ENCODE peak calls at places on chromosomes 11 and 22, in nine cellular contexts. M is PC-9, R is psoas muscle, I is IMR-90, B is cardiac muscle cell, F is right lobe of liver, V is lung, L is fibroblast of lung, S is body of pancreas. T is an unnamed sample. For H3K4me1, the result is how much of the 10 kb centered on the place peaks cover.

GRCh38 chr22:19292262-19293230 is 1.0 kb upstream of the CLTCL1 start:
- DNase-seq in B (no peak), S (peak), R (peak), L (no peak), F (peak), M (no peak), V (no peak), I (no peak), T (peak)

GRCh38 chr22:23376256-23376655 is 195.9 kb downstream of the BCR start:
- DNase-seq in F (no peak), V (no peak), M (no peak), L (no peak), I (no peak), B (no peak), S (no peak), R (no peak), T (no peak)

GRCh38 chr11:2691991-2692841 is 7.6 kb downstream of the KCNQ1OT1 start:
- DNase-seq in B (peak), L (no peak), S (peak), M (no peak), V (peak), F (peak), R (peak), I (no peak), T (no peak)

GRCh38 chr11:12728417-12728816 is 54.2 kb downstream of the TEAD1 start:
- DNase-seq in S (no peak), L (no peak), V (no peak), F (no peak), B (no peak), R (no peak), I (peak), M (no peak), T (no peak)

GRCh38 chr22:40829131-40829530 is 10.0 kb upstream of the SLC25A17 start:
- DNase-seq in B (no peak), I (no peak), V (no peak), S (no peak), M (no peak), L (no peak), R (no peak), F (no peak), T (no peak)

GRCh38 chr11:68583047-68583446 is 101.3 kb upstream of the GAL start:
- DNase-seq in L (peak), V (no peak), M (no peak), B (no peak), R (no peak), S (no peak), I (peak), F (no peak), T (no peak)

GRCh38 chr11:114070464-114071139 is 11.1 kb downstream of the ZBTB16 start:
- DNase-seq in B (no peak), M (no peak), S (no peak), F (no peak), V (no peak), L (no peak), R (peak), I (no peak), T (no peak)

GRCh38 chr11:113026778-113027177 is 65.6 kb downstream of the NCAM1 start:
- DNase-seq in I (no peak), S (no peak), R (no peak), M (no peak), L (no peak), F (no peak), B (peak), V (no peak), T (no peak)

GRCh38 chr11:59284773-59285129 is 72.0 kb upstream of the MPEG1 start:
- DNase-seq in L (no peak), I (no peak), B (no peak), M (no peak), S (no peak), V (no peak), F (no peak), R (no peak), T (no peak)
- TF ChIP-seq CTCF in L (no peak), I (no peak), B (no peak), M (no peak), S (no peak), V (no peak), F (no peak), R (no peak), T (no peak)

GRCh38 chr11:102883132-102883531 is 8.3 kb upstream of the MMP12 start:
- DNase-seq in S (no peak), V (no peak), F (no peak), B (no peak), L (no peak), I (no peak), M (no peak), R (no peak), T (no peak)

GRCh38 chr11:102878595-102878994 is 3.8 kb upstream of the MMP12 start:
- DNase-seq in V (no peak), B (no peak), L (no peak), R (no peak), I (no peak), M (no peak), S (no peak), F (no peak), T (no peak)

GRCh38 chr11:102886999-102887398 is 12.2 kb upstream of the MMP12 start:
- DNase-seq in F (no peak), L (peak), S (no peak), R (no peak), V (no peak), M (no peak), B (no peak), I (no peak), T (no peak)

GRCh38 chr11:102879801-102880200 is 5.0 kb upstream of the MMP12 start:
- DNase-seq in I (no peak), B (no peak), V (no peak), M (no peak), S (no peak), F (no peak), L (no peak), R (no peak), T (no peak)

GRCh38 chr11:102882389-102883024 is 7.7 kb upstream of the MMP12 start:
- DNase-seq in R (no peak), F (no peak), S (no peak), B (no peak), M (no peak), V (no peak), I (peak), L (peak), T (no peak)
- H3K4me1 ChIP-seq in R (under half), F (under half), S (under half), B (under half), M (under half), V (under half), I (under half), L (under half), T (under half)

GRCh38 chr11:45017329-45017728 is 66.6 kb upstream of the TP53I11 start:
- DNase-seq in V (no peak), F (no peak), M (no peak), L (no peak), R (no peak), B (peak), I (no peak), S (no peak), T (no peak)
- TF ChIP-seq CTCF in V (no peak), F (no peak), M (peak), L (no peak), R (no peak), B (peak), I (no peak), S (no peak), T (no peak)

GRCh38 chr22:43528601-43529360 is 117.0 kb downstream of the MPPED1 start:
- DNase-seq in R (no peak), S (no peak), B (no peak), I (no peak), V (no peak), F (no peak), L (no peak), M (no peak), T (no peak)

GRCh38 chr22:43529954-43530863 is 118.4 kb downstream of the MPPED1 start:
- DNase-seq in B (no peak), R (no peak), I (no peak), M (no peak), V (no peak), L (no peak), F (no peak), S (no peak), T (no peak)

GRCh38 chr22:43529461-43529860 is 117.6 kb downstream of the MPPED1 start:
- DNase-seq in B (no peak), M (no peak), S (no peak), V (no peak), L (no peak), I (no peak), F (no peak), R (no peak), T (no peak)

GRCh38 chr22:43526117-43526655 is 114.4 kb downstream of the MPPED1 start:
- DNase-seq in I (no peak), M (no peak), F (no peak), V (no peak), B (no peak), R (no peak), S (no peak), L (no peak), T (no peak)

DNA sequence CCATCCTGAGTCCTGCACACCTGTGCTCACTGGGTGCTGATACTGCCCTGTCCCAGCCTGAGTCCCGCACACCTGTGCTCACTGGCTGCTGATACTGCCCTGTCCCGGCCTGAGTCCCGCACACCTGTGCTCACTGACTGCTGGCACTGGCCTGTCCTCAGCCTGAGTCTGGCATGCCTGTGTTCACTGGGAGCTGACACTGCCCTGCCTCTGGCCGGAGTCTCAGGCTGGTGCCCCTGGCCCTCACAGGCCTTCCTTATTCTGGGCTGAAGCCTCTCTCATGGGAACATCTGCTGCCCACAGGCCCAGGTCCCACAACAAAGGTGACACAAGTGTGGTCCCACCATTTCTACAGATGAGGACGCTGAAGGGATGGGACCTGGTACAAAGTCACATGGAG is 115.1 kb downstream of the MPPED1 start:
- DNase-seq in L (no peak), F (no peak), I (no peak), R (no peak), S (no peak), M (no peak), V (no peak), B (no peak), T (no peak)
- H3K4me1 ChIP-seq in L (under half), F (under half), I (under half), R (under half), S (under half), M (under half), V (under half), B (under half), T (under half)

GRCh38 chr11:5891216-5891800 is 1.7 kb upstream of the OR52E5 start:
- DNase-seq in F (no peak), R (no peak), V (no peak), S (no peak), L (peak), B (no peak), I (peak), M (no peak), T (no peak)
- TF ChIP-seq CTCF in F (peak), R (peak), V (no peak), S (peak), L (peak), B (peak), I (peak), M (peak), T (peak)

DNA sequence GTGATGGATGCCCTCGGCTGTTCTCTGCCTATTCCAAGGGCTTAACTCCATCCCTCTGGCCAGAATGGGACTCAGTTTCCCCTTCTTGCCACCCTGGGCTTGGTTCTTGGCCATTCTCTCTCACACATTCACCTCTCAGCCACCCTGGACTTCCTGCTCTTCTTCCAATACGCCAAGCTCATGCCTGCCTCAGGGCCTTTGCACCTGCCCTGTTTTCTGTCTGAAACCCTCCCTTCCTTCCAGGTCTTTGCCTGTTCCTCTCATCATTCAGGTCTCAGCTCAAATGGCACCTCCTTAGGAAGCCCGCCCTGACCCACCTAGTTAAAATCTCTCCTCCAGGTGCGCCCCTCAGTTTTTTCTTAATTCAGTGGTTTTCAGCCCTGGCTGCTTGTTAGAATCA is 76.6 kb upstream of the TP53I11 start:
- DNase-seq in S (no peak), B (no peak), F (no peak), R (no peak), V (no peak), L (no peak), I (no peak), M (no peak), T (no peak)
- H3K4me1 ChIP-seq in S (under half), B (under half), F (under half), R (under half), V (under half), L (under half), I (under half), M (under half), T (under half)

GRCh38 chr22:38272373-38273134 is at the start of gene TMEM184B:
- DNase-seq in F (peak), I (peak), S (peak), M (no peak), B (peak), V (peak), R (peak), L (peak), T (peak)
- TF ChIP-seq CTCF in F (no peak), I (no peak), S (no peak), M (no peak), B (no peak), V (no peak), R (no peak), L (no peak), T (no peak)

DNA sequence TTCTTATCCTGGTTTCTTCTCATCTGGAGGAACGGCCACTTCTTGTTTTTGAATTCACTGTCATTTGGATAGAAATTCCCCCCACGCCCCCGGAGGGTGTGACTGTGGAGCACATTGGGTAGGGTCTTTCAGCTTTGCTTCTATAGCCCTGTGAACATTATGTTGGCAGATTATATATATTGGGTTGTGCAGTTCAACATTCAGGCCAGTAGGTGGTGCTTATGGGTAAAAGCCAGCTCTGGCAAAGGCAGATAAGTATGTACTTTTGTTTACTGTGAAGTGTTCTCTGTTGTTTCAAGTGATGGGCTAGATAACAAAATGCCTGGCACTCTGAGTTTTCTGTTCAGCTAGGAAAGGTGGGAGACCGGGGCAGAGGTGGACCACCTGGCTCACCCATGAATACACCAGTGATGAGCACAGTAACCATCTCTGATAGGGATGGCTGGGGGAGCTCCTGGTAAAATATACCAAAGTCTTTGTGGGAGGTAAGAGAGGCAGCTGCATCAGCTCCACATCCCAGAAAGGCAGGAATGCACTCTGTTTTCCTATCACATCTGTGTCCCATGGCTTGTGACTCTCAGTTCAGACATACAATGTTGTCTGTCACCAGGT is 1348.2 kb upstream of the RAG2 start:
- DNase-seq in I (peak), F (no peak), L (peak), B (peak), R (no peak), V (no peak), M (no peak), S (peak), T (no peak)
- H3K4me1 ChIP-seq in I (under half), F (under half), L (under half), B (under half), R (under half), V (under half), M (under half), S (under half), T (under half)

DNA sequence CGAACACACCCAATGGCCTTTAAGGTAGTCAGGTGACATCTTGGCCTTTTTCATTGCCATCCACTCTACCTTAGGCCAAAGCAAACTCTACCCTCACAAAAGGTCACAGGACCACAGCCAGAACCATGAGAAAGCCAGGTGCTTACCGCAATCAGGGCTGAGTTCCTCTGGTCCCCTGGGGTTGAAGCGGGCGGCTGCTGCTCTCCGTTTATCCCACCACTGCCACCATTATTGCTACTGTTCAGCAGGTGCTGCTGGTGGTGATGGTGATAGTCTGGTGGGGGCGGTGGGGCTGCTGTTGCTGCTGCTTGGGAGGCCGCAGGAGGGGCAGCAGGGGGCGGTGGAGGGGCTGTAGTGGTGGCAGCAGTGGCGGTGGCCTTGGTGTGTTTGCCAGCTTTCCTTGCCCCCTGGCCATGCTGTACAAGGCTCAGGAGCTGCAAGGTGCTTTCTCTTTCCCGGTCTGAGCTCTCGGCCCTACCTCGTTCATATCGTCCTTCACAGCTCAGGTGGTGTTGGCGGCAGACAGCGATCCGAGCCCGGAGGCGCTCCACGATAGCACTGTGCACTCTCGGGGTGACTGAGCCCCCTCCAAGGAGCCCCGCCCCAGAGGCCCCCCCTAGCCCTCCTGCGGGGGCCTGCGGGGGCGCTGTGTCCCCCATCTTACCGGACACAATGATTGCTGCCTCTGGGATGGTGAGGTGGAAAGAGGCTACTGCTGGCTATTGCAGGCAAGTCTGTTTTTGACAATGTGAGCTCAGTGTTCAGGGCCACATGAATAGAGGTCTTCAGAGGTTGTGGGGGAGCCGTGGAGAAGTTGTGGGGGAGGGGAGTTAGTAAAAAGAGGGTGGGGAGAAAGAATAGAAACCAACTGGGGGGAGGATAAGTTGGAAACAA is 1.5 kb downstream of the MAML2 start:
- DNase-seq in F (peak), R (peak), V (no peak), B (no peak), L (peak), S (peak), M (peak), I (peak), T (peak)
- TF ChIP-seq CTCF in F (peak), R (no peak), V (no peak), B (peak), L (peak), S (peak), M (peak), I (peak), T (peak)